ENCODE peak calls at places on chromosomes 7 and 10, in nine cellular contexts. A, J, O, S, N, M, G, K and E are unnamed samples.

GRCh38 chr10:58513189-58514101 is 773 bp downstream of the BICC1 start:
- DNase-seq in A (peak; percentile 31), J (peak; percentile 73), O (peak; percentile 45), S (peak; percentile 78), N (no peak), M (peak; percentile 51), G (peak; percentile 78), K (peak; percentile 69), E (peak; percentile 47)

GRCh38 chr7:142012825-142013506 is 17.3 kb downstream of the MGAM start:
- DNase-seq in A (no peak), J (no peak), O (no peak), S (no peak), N (no peak), M (no peak), G (no peak), K (no peak), E (no peak)

GRCh38 chr7:151056286-151057037 is 1.2 kb downstream of the CDK5 start:
- DNase-seq in A (peak; percentile 45), J (no peak), O (no peak), S (peak; percentile 59), N (no peak), M (peak; percentile 38), G (no peak), K (no peak), E (no peak)

GRCh38 chr10:122352817-122353525 is 21.5 kb upstream of the PLEKHA1 start:
- DNase-seq in A (no peak), J (no peak), O (no peak), S (no peak), N (no peak), M (no peak), G (no peak), K (no peak), E (no peak)

GRCh38 chr7:78099715-78100477 is 301.3 kb downstream of the PHTF2 start:
- DNase-seq in A (no peak), J (no peak), O (no peak), S (no peak), N (no peak), M (no peak), G (peak; percentile 4), K (no peak), E (no peak)

GRCh38 chr10:86205761-86206145 is 160.8 kb downstream of the GRID1 start:
- DNase-seq in A (no peak), J (no peak), O (no peak), S (no peak), N (no peak), M (no peak), G (no peak), K (no peak), E (no peak)

GRCh38 chr7:144682581-144683280 is 153.1 kb downstream of the TPK1 start:
- DNase-seq in A (no peak), J (no peak), O (no peak), S (no peak), N (no peak), M (no peak), G (no peak), K (no peak), E (no peak)

GRCh38 chr7:114478384-114478783 is 63.8 kb downstream of the FOXP2 start:
- DNase-seq in A (no peak), J (no peak), O (no peak), S (no peak), N (no peak), M (no peak), G (peak; percentile 42), K (no peak), E (no peak)

GRCh38 chr7:22667562-22668239 is 59.3 kb upstream of the IL6 start:
- DNase-seq in A (no peak), J (no peak), O (no peak), S (no peak), N (no peak), M (no peak), G (peak; percentile 77), K (peak; percentile 34), E (no peak)

GRCh38 chr7:105580022-105580740 is 1.1 kb downstream of the EFCAB10 start:
- DNase-seq in A (no peak), J (no peak), O (no peak), S (no peak), N (no peak), M (no peak), G (peak; percentile 9), K (no peak), E (no peak)

GRCh38 chr7:108270385-108270784 is 140.2 kb upstream of the LAMB4 start:
- DNase-seq in A (no peak), J (no peak), O (no peak), S (no peak), N (no peak), M (no peak), G (no peak), K (no peak), E (no peak)

GRCh38 chr7:94056796-94057207 is 52.6 kb upstream of the BET1 start:
- DNase-seq in A (no peak), J (no peak), O (no peak), S (no peak), N (no peak), M (no peak), G (peak; percentile 87), K (no peak), E (no peak)

GRCh38 chr10:11505636-11506035 is 105.8 kb downstream of the USP6NL start:
- DNase-seq in A (no peak), J (no peak), O (no peak), S (no peak), N (no peak), M (no peak), G (no peak), K (no peak), E (no peak)

GRCh38 chr7:55570939-55571338 is 1.4 kb downstream of the VOPP1 start:
- DNase-seq in A (no peak), J (no peak), O (no peak), S (no peak), N (no peak), M (no peak), G (peak; percentile 34), K (no peak), E (no peak)

GRCh38 chr10:73950569-73950968 is 39.6 kb downstream of the PLAU start:
- DNase-seq in A (no peak), J (no peak), O (no peak), S (no peak), N (no peak), M (no peak), G (no peak), K (no peak), E (no peak)

GRCh38 chr10:110355922-110356627 is 51.4 kb upstream of the SMNDC1 start:
- DNase-seq in A (no peak), J (no peak), O (peak; percentile 34), S (no peak), N (no peak), M (no peak), G (no peak), K (no peak), E (no peak)
- H3K4me3 ChIP-seq in A (no peak overlapping the region), J (no peak overlapping the region), O (no peak overlapping the region), S (no peak overlapping the region), N (no peak overlapping the region), M (no peak overlapping the region), G (no peak overlapping the region), K (no peak overlapping the region), E (no peak overlapping the region)

DNA sequence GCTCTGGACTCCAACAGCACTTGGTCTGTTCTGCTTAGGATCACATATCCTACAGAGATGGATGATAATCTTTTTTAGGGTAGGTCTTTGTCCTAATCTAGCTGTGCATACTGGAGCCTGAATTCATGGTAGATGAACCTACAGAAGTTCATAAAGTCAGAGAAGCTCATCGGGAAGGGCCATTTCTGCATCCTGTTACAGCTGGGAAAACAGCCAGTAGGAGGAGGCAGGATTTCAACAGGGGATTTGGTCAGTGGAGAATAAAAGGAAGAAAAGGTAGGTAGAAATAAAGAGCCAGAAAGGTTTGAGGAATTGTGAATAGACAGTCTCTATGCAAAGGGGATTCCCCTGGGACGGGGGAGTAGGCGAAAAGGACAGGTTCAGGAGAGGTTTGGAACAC is 101.4 kb downstream of the ANK3 start:
- DNase-seq in A (no peak), J (no peak), O (no peak), S (no peak), N (no peak), M (no peak), G (peak; percentile 15), K (no peak), E (no peak)
- H3K27ac ChIP-seq in A (no peak overlapping the region), J (peak overlapping the region; percentile 87), O (no peak overlapping the region), S (no peak overlapping the region), N (no peak overlapping the region), M (no peak overlapping the region), G (no peak overlapping the region), K (no peak overlapping the region), E (no peak overlapping the region)

DNA sequence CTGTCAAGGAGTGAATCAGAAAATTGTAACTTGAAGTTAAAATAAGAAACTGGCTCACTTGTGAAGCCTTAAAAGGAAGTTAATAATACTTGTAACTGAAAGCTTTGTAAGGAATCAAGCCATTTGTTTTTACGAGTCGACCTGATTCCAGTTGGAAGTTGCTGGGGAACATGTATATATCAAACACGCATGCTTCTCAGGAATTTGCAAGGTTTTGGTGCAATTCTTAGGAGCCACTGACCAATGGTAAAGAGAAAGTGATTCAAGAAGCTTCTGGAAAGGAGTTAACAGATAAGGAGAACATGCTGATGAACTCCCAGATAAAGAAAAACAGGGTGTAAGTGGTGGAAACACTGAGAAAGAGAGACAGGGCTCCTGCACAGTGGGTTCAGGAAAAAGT is 56.4 kb downstream of the ETV1 start:
- DNase-seq in A (no peak), J (no peak), O (no peak), S (no peak), N (no peak), M (no peak), G (peak; percentile 40), K (no peak), E (no peak)
- H3K4me3 ChIP-seq in A (no peak overlapping the region), J (no peak overlapping the region), O (no peak overlapping the region), S (no peak overlapping the region), N (no peak overlapping the region), M (no peak overlapping the region), G (no peak overlapping the region), K (no peak overlapping the region), E (no peak overlapping the region)

DNA sequence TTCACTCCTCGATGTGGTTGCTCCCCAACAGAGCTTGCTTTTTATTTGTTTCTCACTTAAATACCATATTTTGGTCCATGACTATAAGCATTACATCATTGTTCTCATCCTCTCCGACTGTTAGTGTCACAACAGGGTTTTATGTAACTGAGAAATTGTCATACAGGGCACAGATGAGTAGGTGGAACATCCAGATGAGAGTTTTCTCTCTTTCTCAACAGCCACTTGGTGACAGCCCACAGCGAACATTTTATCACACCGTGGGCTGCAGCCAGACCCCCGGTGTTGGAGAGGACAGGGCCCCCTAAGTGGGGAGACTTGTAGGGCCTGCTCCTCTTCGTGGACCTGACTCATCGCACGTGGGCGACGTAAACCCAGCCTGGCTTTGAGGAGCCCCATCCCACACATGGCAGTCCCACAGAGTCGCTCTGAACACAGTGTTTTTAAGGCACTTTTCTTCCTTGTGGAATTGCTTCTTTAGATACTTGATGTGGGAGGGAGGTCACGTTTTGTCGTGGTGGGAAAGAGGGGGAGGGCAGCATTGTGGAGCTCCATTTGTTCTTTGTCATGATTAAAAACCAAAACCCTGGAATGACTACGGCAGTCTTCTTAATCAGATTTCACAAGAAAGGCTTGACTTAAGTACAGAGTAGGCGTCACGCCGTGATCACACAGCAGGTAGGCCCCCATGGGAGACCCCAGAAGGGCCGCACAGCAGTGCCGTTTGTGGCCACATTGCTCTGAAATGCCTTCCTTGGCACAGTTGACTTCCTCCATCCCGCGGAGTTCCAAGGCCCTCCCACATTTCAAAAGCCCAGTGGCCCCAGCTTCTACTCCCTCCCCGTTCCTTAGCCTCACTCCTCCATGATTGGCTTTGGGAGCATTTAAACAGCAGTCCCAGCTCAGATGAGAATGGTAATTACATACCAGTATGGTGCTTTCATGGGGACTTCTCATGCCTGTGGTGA is 220.6 kb downstream of the CCDC3 start:
- DNase-seq in A (no peak), J (no peak), O (no peak), S (no peak), N (no peak), M (no peak), G (no peak), K (no peak), E (no peak)
- H3K27ac ChIP-seq in A (no peak overlapping the region), J (no peak overlapping the region), O (no peak overlapping the region), S (no peak overlapping the region), N (no peak overlapping the region), M (no peak overlapping the region), G (no peak overlapping the region), K (no peak overlapping the region), E (no peak overlapping the region)